ENCODE peak calls at places on chromosomes 16 and 17, in six cellular contexts. T is HepG2, Q is HCT116, K is H1, I is GM12878, J is NT2/D1. H is an unnamed sample.

GRCh38 chr17:62741290-62741689 is 66.8 kb downstream of the MARCHF10 start:
- DNase-seq in Q (no peak), I (no peak), T (no peak), J (no peak), K (no peak), H (no peak)

GRCh38 chr16:64392456-64392855 is 729.4 kb downstream of the CDH11 start:
- DNase-seq in T (no peak), J (no peak), K (no peak), Q (no peak), I (no peak), H (no peak)

GRCh38 chr16:77396461-77396860 is 38.4 kb downstream of the ADAMTS18 start:
- DNase-seq in J (no peak), K (no peak), Q (no peak), T (no peak), I (no peak), H (no peak)

GRCh38 chr17:35052240-35052608 is 11.3 kb downstream of the RFFL start:
- DNase-seq in J (no peak), Q (no peak), K (no peak), I (no peak), T (no peak), H (no peak)

GRCh38 chr17:55351027-55351625 is 70.5 kb downstream of the MMD start:
- DNase-seq in K (no peak), T (no peak), J (no peak), Q (no peak), I (no peak), H (no peak)

GRCh38 chr17:57544381-57544780 is 200.7 kb downstream of the CCDC182 start:
- DNase-seq in I (no peak), J (no peak), K (no peak), T (no peak), Q (no peak), H (peak; percentile 62)

GRCh38 chr16:1261131-1261917 is 5.5 kb downstream of the TPSD1 start:
- DNase-seq in K (no peak), T (no peak), I (no peak), J (no peak), Q (no peak), H (no peak)

GRCh38 chr16:17296412-17296811 is 174.3 kb downstream of the XYLT1 start:
- DNase-seq in I (no peak), K (no peak), J (no peak), T (no peak), Q (no peak), H (peak; percentile 85)

GRCh38 chr17:34312080-34312479 is 7.2 kb upstream of the CCL8 start:
- DNase-seq in Q (no peak), K (no peak), T (no peak), I (no peak), J (no peak), H (no peak)

GRCh38 chr17:35244345-35245195 is 1.7 kb downstream of the SLFN5 start:
- DNase-seq in J (no peak), T (peak; percentile 6), Q (peak; percentile 33), I (no peak), K (peak; percentile 47), H (peak; percentile 14)

GRCh38 chr17:60160829-60161501 is 11.2 kb downstream of the CA4 start:
- DNase-seq in T (no peak), I (no peak), K (peak; percentile 60), J (no peak), Q (no peak), H (peak; percentile 46)

GRCh38 chr16:89848974-89849373 is 20.7 kb downstream of the SPIRE2 start:
- DNase-seq in Q (no peak), K (no peak), I (no peak), J (no peak), T (no peak), H (no peak)

GRCh38 chr17:81509048-81509686 is 3.4 kb downstream of the ACTG1 start:
- DNase-seq in K (no peak), T (peak; percentile 63), I (no peak), Q (no peak), J (no peak), H (no peak)

GRCh38 chr17:81510798-81511549 is 1.6 kb downstream of the ACTG1 start:
- DNase-seq in T (no peak), Q (no peak), J (no peak), K (no peak), I (no peak), H (no peak)

GRCh38 chr17:81509687-81510523 is 2.7 kb downstream of the ACTG1 start:
- DNase-seq in T (no peak), J (no peak), I (no peak), Q (no peak), K (no peak), H (no peak)

GRCh38 chr17:81510524-81510797 is 2.1 kb downstream of the ACTG1 start:
- DNase-seq in K (no peak), T (no peak), I (no peak), J (no peak), Q (no peak), H (no peak)

GRCh38 chr17:81508639-81509047 is 4.0 kb downstream of the ACTG1 start:
- DNase-seq in T (peak; percentile 51), I (no peak), K (no peak), Q (peak; percentile 84), J (no peak), H (no peak)
- TF ChIP-seq YY1 in T (no peak), I (no peak), K (no peak), Q (no peak), J (no peak), H (no peak)

DNA sequence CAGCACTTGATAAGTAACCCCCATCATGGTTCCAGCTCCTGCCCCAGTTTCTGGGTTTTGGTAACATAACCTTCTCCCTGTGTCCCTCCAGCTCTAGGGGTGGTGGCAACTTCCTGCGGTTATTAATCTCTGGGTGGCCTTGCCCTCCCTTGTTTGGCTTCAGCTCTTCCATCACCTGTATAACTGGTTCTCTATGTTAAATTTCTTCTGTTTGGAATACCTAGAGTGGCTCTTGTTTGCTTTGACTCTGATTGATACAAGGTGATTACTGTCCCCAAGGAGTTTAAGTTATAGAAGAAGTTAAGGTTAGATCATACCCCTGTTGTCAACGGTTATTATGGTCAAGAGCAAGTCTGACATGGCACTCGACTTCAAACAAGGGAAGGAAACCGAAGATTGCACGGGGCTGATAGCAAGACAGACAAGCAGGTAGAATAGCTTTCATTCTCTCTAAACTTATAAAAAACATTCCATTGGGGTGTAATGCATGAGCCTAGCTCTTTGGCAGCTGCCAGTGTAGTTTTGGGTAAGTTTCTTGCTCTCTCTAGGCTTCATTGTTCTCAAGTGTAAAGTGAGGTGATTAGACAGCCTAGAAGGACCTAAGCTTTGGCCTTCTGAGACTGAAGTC is 11.0 kb upstream of the CCR7 start:
- DNase-seq in K (no peak), Q (no peak), T (no peak), I (no peak), J (no peak), H (no peak)
- TF ChIP-seq YY1 in K (no peak), Q (no peak), T (no peak), I (no peak), J (no peak), H (no peak)

DNA sequence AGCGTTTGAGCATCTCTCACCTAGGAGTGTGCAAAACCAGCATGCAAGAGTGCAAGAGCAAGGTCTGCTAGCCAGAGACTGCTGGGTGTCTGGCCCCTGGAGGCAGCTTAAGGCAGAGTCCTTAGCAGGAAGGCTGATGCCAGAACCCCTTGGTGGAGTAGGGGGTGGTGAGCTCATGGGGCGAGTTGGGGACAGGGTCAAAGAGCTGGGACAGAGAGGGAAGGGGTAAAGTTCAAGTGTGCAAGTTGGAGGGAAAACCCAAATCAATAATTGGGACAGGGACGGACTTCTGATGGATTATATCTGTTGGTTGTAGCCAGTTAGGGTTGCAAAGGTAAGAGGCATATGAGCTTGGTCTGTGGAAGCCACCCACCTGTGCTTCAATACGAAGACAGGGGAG is 443.6 kb upstream of the CDH5 start:
- DNase-seq in K (no peak), Q (no peak), I (no peak), T (no peak), J (no peak), H (no peak)
- TF ChIP-seq YY1 in K (no peak), Q (no peak), I (no peak), T (no peak), J (no peak), H (no peak)

DNA sequence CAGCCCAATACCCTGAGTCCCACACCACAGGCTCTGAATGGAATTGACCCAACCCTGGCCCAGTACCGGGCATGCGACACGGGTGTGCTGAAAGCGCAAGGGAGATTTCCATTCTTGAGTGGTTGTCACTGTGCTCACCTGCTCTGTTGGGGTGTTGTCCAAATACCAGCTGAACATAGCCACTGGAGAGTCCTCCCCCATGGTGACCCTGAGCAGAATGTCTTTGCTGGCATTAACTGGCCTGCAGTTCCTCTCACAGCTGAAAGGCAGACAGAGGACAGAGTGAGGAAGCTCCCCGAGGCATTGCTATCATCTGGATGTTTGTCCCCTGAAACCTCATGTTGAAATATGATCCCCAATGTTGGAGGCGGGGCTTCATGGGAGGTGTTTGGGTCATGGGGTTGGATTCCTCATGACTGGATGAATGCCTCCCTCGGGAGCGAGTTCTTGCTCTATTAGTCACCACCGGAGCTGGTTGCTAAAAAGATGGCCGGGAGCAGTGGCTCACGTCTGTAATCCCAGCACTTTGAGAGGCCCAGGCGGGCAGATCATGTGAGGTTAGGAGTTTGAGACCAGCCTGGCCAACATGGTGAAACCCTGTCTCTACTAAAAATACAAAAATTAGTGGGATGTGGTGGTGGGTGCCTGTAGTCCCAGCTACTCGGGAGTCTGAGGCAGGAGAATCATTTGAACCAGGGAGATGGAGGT is 57.3 kb upstream of the BCO1 start:
- DNase-seq in J (peak; percentile 98), I (no peak), K (peak; percentile 81), Q (peak; percentile 93), T (peak; percentile 98), H (no peak)
- TF ChIP-seq YY1 in J (no peak), I (no peak), K (peak; percentile 80), Q (peak; percentile 89), T (peak; percentile 74), H (peak; percentile 83)

GRCh38 chr17:69093279-69093789 is 32.6 kb upstream of the ABCA9 start:
- DNase-seq in J (no peak), Q (no peak), T (no peak), I (no peak), K (no peak), H (no peak)
- TF ChIP-seq YY1 in J (no peak), Q (no peak), T (no peak), I (no peak), K (no peak), H (no peak)

H was measured in SK-N-SH.